ENCODE peak calls at places on chromosomes 12 and 14, in nine cellular contexts. G, Q, X, P, L, N, B, F and W are unnamed samples.

GRCh38 chr12:92530706-92531105 is 172.1 kb upstream of the PLEKHG7 start:
- DNase-seq in G (no peak), Q (no peak), X (no peak), P (no peak), L (no peak), N (no peak), B (no peak), F (no peak), W (no peak)

GRCh38 chr14:52014601-52015267 is 25.4 kb downstream of the RTRAF start:
- DNase-seq in G (no peak), Q (no peak), X (no peak), P (no peak), L (no peak), N (no peak), B (no peak), F (no peak), W (no peak)

GRCh38 chr14:95318870-95319311 is 817 bp downstream of the CLMN start:
- DNase-seq in G (no peak), Q (no peak), X (no peak), P (no peak), L (no peak), N (no peak), B (no peak), F (no peak), W (no peak)

GRCh38 chr12:2009623-2010022 is 5.4 kb upstream of the DCP1B start:
- DNase-seq in G (no peak), Q (no peak), X (no peak), P (no peak), L (no peak), N (no peak), B (no peak), F (no peak), W (no peak)

GRCh38 chr14:55592426-55592825 is 12.4 kb downstream of the KTN1 start:
- DNase-seq in G (no peak), Q (no peak), X (no peak), P (no peak), L (no peak), N (no peak), B (no peak), F (no peak), W (no peak)

GRCh38 chr14:100309028-100309718 is 2.9 kb upstream of the SLC25A29 start:
- DNase-seq in G (no peak), Q (no peak), X (no peak), P (no peak), L (no peak), N (no peak), B (no peak), F (no peak), W (no peak)

GRCh38 chr14:73526036-73526984 is 10.6 kb upstream of the ACOT1 start:
- DNase-seq in G (no peak), Q (no peak), X (peak; percentile 57), P (no peak), L (peak; percentile 52), N (no peak), B (peak; percentile 58), F (no peak), W (no peak)

GRCh38 chr14:70013269-70013873 is 134.2 kb downstream of the SMOC1 start:
- DNase-seq in G (no peak), Q (no peak), X (peak; percentile 37), P (no peak), L (no peak), N (no peak), B (peak; percentile 15), F (no peak), W (no peak)

GRCh38 chr12:57553343-57554202 is 3.7 kb downstream of the KIF5A start:
- DNase-seq in G (no peak), Q (no peak), X (no peak), P (no peak), L (no peak), N (no peak), B (no peak), F (no peak), W (no peak)

GRCh38 chr12:3172124-3173007 is 95.2 kb downstream of the TSPAN9 start:
- DNase-seq in G (no peak), Q (no peak), X (no peak), P (no peak), L (no peak), N (no peak), B (no peak), F (no peak), W (no peak)

GRCh38 chr12:68207276-68207675 is 18.3 kb downstream of the IL26 start:
- DNase-seq in G (no peak), Q (no peak), X (no peak), P (no peak), L (no peak), N (no peak), B (no peak), F (no peak), W (no peak)

GRCh38 chr12:108447168-108447840 is 67.8 kb upstream of the FICD start:
- DNase-seq in G (no peak), Q (no peak), X (no peak), P (no peak), L (no peak), N (no peak), B (no peak), F (no peak), W (no peak)

GRCh38 chr12:31843399-31844095 is 114.7 kb upstream of the AMN1 start:
- DNase-seq in G (no peak), Q (no peak), X (no peak), P (no peak), L (no peak), N (no peak), B (no peak), F (no peak), W (no peak)

GRCh38 chr14:75205586-75205985 is 29.2 kb upstream of the TMED10 start:
- DNase-seq in G (no peak), Q (no peak), X (peak; percentile 77), P (no peak), L (peak; percentile 67), N (no peak), B (no peak), F (no peak), W (no peak)

GRCh38 chr12:107801150-107801549 is 26.6 kb downstream of the ASCL4 start:
- DNase-seq in G (no peak), Q (no peak), X (no peak), P (no peak), L (peak; percentile 71), N (no peak), B (no peak), F (no peak), W (no peak)

GRCh38 chr14:37202265-37202664 is 4.5 kb downstream of the MIPOL1 start:
- DNase-seq in G (no peak), Q (no peak), X (peak; percentile 75), P (no peak), L (peak; percentile 45), N (no peak), B (no peak), F (no peak), W (no peak)

GRCh38 chr12:124766745-124767074 is 97.0 kb downstream of the SCARB1 start:
- DNase-seq in G (no peak), Q (no peak), X (no peak), P (no peak), L (no peak), N (no peak), B (no peak), F (no peak), W (no peak)
- TF ChIP-seq CTCF in G (no peak), Q (no peak), X (no peak), P (no peak), L (no peak), N (no peak), B (no peak), F (no peak), W (no peak)

GRCh38 chr12:125185740-125186470 is 120.7 kb downstream of the AACS start:
- DNase-seq in G (no peak), Q (peak; percentile 90), X (peak; percentile 69), P (peak; percentile 10), L (peak; percentile 76), N (no peak), B (peak; percentile 67), F (no peak), W (peak; percentile 20)
- TF ChIP-seq CTCF in G (no peak), Q (peak; percentile 62), X (peak; percentile 21), P (no peak), L (peak; percentile 2), N (peak; percentile 67), B (no peak), F (no peak), W (peak; percentile 38)

GRCh38 chr12:115388139-115388538 is 704.2 kb upstream of the TBX3 start:
- DNase-seq in G (no peak), Q (no peak), X (no peak), P (no peak), L (no peak), N (no peak), B (no peak), F (no peak), W (no peak)

GRCh38 chr12:115383668-115384067 is 699.7 kb upstream of the TBX3 start:
- DNase-seq in G (no peak), Q (no peak), X (peak; percentile 100), P (peak; percentile 80), L (peak; percentile 93), N (no peak), B (no peak), F (no peak), W (peak; percentile 19)

GRCh38 chr12:115384391-115384790 is 700.4 kb upstream of the TBX3 start:
- DNase-seq in G (no peak), Q (no peak), X (peak; percentile 71), P (no peak), L (peak; percentile 12), N (no peak), B (no peak), F (no peak), W (no peak)

GRCh38 chr12:115385141-115385540 is 701.2 kb upstream of the TBX3 start:
- DNase-seq in G (no peak), Q (no peak), X (peak; percentile 12), P (no peak), L (no peak), N (no peak), B (no peak), F (no peak), W (no peak)

GRCh38 chr12:115387392-115387791 is 703.4 kb upstream of the TBX3 start:
- DNase-seq in G (no peak), Q (no peak), X (no peak), P (no peak), L (no peak), N (no peak), B (no peak), F (no peak), W (no peak)
- TF ChIP-seq CTCF in G (no peak), Q (no peak), X (no peak), P (no peak), L (no peak), N (no peak), B (no peak), F (no peak), W (no peak)

GRCh38 chr12:94753071-94753779 is 102.9 kb upstream of the TMCC3 start:
- DNase-seq in G (no peak), Q (no peak), X (peak; percentile 70), P (no peak), L (peak; percentile 30), N (no peak), B (no peak), F (no peak), W (no peak)
- TF ChIP-seq CTCF in G (no peak), Q (no peak), X (peak; percentile 44), P (no peak), L (no peak), N (no peak), B (no peak), F (no peak), W (no peak)

GRCh38 chr14:50109342-50109741 is 7.0 kb downstream of the VCPKMT start:
- DNase-seq in G (no peak), Q (no peak), X (no peak), P (no peak), L (peak; percentile 14), N (no peak), B (no peak), F (no peak), W (no peak)
- TF ChIP-seq CTCF in G (no peak), Q (peak; percentile 45), X (peak; percentile 16), P (peak; percentile 22), L (peak; percentile 48), N (no peak), B (peak; percentile 34), F (no peak), W (no peak)